ENCODE peak calls at places on chromosomes 6 and 20, in five cellular contexts. V is effector memory CD4-positive, alpha-beta T cell; Q is stomach; S is mesothelial cell of epicardium; M is left cardiac atrium. A is an unnamed sample.

GRCh38 chr6:131368077-131368911 is 204.7 kb upstream of the ARG1 start:
- DNase-seq in S (no peak), M (peak), V (no peak), Q (peak), A (no peak)

GRCh38 chr6:11714116-11714797 is 64.3 kb downstream of the ADTRP start:
- DNase-seq in V (no peak), S (no peak), Q (no peak), M (no peak), A (no peak)

GRCh38 chr20:31543966-31544598 is 29.8 kb downstream of the HM13 start:
- DNase-seq in V (no peak), M (peak), S (no peak), Q (no peak), A (peak)

GRCh38 chr6:27986928-27987725 is 30.1 kb downstream of the OR2B6 start:
- DNase-seq in V (no peak), S (no peak), M (no peak), Q (no peak), A (no peak)

GRCh38 chr20:15241696-15242095 is 904.3 kb upstream of the FLRT3 start:
- DNase-seq in S (no peak), V (no peak), Q (no peak), M (no peak), A (no peak)

GRCh38 chr20:17465236-17465635 is 65.9 kb downstream of the BFSP1 start:
- DNase-seq in M (no peak), V (no peak), S (no peak), Q (no peak), A (no peak)

GRCh38 chr20:51134405-51134804 is 111.5 kb upstream of the KCNG1 start:
- DNase-seq in V (no peak), M (no peak), S (no peak), Q (no peak), A (no peak)

GRCh38 chr20:9543214-9543613 is 28.8 kb downstream of the LAMP5 start:
- DNase-seq in S (no peak), Q (no peak), V (no peak), M (no peak), A (no peak)

GRCh38 chr20:38272961-38273360 is 12.4 kb upstream of the KIAA1755 start:
- DNase-seq in S (no peak), V (no peak), M (no peak), Q (no peak), A (no peak)

GRCh38 chr20:35111141-35111888 is 18.7 kb upstream of the TRPC4AP start:
- DNase-seq in V (no peak), Q (no peak), S (no peak), M (no peak), A (no peak)

GRCh38 chr6:145009691-145010090 is 724.6 kb downstream of the UTRN start:
- DNase-seq in M (no peak), S (no peak), V (no peak), Q (no peak), A (no peak)

GRCh38 chr6:14811760-14812428 is 434.0 kb upstream of the JARID2 start:
- DNase-seq in V (no peak), M (no peak), Q (no peak), S (no peak), A (no peak)

A was measured in brain pericyte.